ENCODE peak calls at places on chromosomes 2 and 18, in eight cellular contexts. One of them, this sample, is unnamed.

GRCh38 chr18:9055185-9055584 is 47.3 kb upstream of the NDUFV2 start:
- DNase-seq in AG08396: peak
- DNase-seq in HFFc6: peak
- DNase-seq in Caki2: peak
- DNase-seq in CD8-positive, alpha-beta memory T cell: no peak
- DNase-seq in progenitor cell of endocrine pancreas: no peak
- DNase-seq in right lobe of liver: no peak
- DNase-seq in left ventricle myocardium superior: no peak
- DNase-seq in this sample: peak

GRCh38 chr2:58063641-58064040 is 17.0 kb downstream of the VRK2 start:
- DNase-seq in AG08396: no peak
- DNase-seq in HFFc6: peak
- DNase-seq in Caki2: peak
- DNase-seq in CD8-positive, alpha-beta memory T cell: no peak
- DNase-seq in progenitor cell of endocrine pancreas: no peak
- DNase-seq in right lobe of liver: no peak
- DNase-seq in left ventricle myocardium superior: no peak
- DNase-seq in this sample: peak

GRCh38 chr2:224984641-224985040 is 57.6 kb downstream of the DOCK10 start:
- DNase-seq in AG08396: no peak
- DNase-seq in HFFc6: no peak
- DNase-seq in Caki2: no peak
- DNase-seq in CD8-positive, alpha-beta memory T cell: no peak
- DNase-seq in progenitor cell of endocrine pancreas: no peak
- DNase-seq in right lobe of liver: no peak
- DNase-seq in left ventricle myocardium superior: no peak
- DNase-seq in this sample: no peak

GRCh38 chr2:138902239-138902871 is 122.2 kb upstream of the NXPH2 start:
- DNase-seq in AG08396: no peak
- DNase-seq in HFFc6: no peak
- DNase-seq in Caki2: no peak
- DNase-seq in CD8-positive, alpha-beta memory T cell: no peak
- DNase-seq in progenitor cell of endocrine pancreas: no peak
- DNase-seq in right lobe of liver: no peak
- DNase-seq in left ventricle myocardium superior: no peak
- DNase-seq in this sample: no peak

GRCh38 chr18:58788470-58788869 is 76.2 kb upstream of the ZNF532 start:
- DNase-seq in AG08396: no peak
- DNase-seq in HFFc6: no peak
- DNase-seq in Caki2: no peak
- DNase-seq in CD8-positive, alpha-beta memory T cell: no peak
- DNase-seq in progenitor cell of endocrine pancreas: no peak
- DNase-seq in right lobe of liver: no peak
- DNase-seq in left ventricle myocardium superior: no peak
- DNase-seq in this sample: no peak

GRCh38 chr2:72927619-72928537 is 10.6 kb downstream of the EMX1 start:
- DNase-seq in AG08396: no peak
- DNase-seq in HFFc6: no peak
- DNase-seq in Caki2: no peak
- DNase-seq in CD8-positive, alpha-beta memory T cell: no peak
- DNase-seq in progenitor cell of endocrine pancreas: no peak
- DNase-seq in right lobe of liver: no peak
- DNase-seq in left ventricle myocardium superior: no peak
- DNase-seq in this sample: no peak

GRCh38 chr2:101152195-101153076 is 1.3 kb upstream of the TBC1D8 start:
- DNase-seq in AG08396: peak
- DNase-seq in HFFc6: peak
- DNase-seq in Caki2: peak
- DNase-seq in CD8-positive, alpha-beta memory T cell: peak
- DNase-seq in progenitor cell of endocrine pancreas: no peak
- DNase-seq in right lobe of liver: peak
- DNase-seq in left ventricle myocardium superior: peak
- DNase-seq in this sample: peak

GRCh38 chr2:10030311-10030736 is 13.0 kb upstream of the KLF11 start:
- DNase-seq in AG08396: no peak
- DNase-seq in HFFc6: no peak
- DNase-seq in Caki2: no peak
- DNase-seq in CD8-positive, alpha-beta memory T cell: no peak
- DNase-seq in progenitor cell of endocrine pancreas: no peak
- DNase-seq in right lobe of liver: no peak
- DNase-seq in left ventricle myocardium superior: peak
- DNase-seq in this sample: no peak

GRCh38 chr18:27400001-27400400 is 214.9 kb upstream of the CHST9 start:
- DNase-seq in AG08396: no peak
- DNase-seq in HFFc6: no peak
- DNase-seq in Caki2: no peak
- DNase-seq in CD8-positive, alpha-beta memory T cell: no peak
- DNase-seq in progenitor cell of endocrine pancreas: no peak
- DNase-seq in right lobe of liver: no peak
- DNase-seq in left ventricle myocardium superior: no peak
- DNase-seq in this sample: no peak

GRCh38 chr2:197258580-197258979 is 52.0 kb downstream of the ANKRD44 start:
- DNase-seq in AG08396: no peak
- DNase-seq in HFFc6: no peak
- DNase-seq in Caki2: no peak
- DNase-seq in CD8-positive, alpha-beta memory T cell: peak
- DNase-seq in progenitor cell of endocrine pancreas: no peak
- DNase-seq in right lobe of liver: no peak
- DNase-seq in left ventricle myocardium superior: no peak
- DNase-seq in this sample: no peak

GRCh38 chr2:3423492-3424170 is 44.1 kb downstream of the TRAPPC12 start:
- DNase-seq in AG08396: peak
- DNase-seq in HFFc6: peak
- DNase-seq in Caki2: peak
- DNase-seq in CD8-positive, alpha-beta memory T cell: peak
- DNase-seq in progenitor cell of endocrine pancreas: peak
- DNase-seq in right lobe of liver: peak
- DNase-seq in left ventricle myocardium superior: peak
- DNase-seq in this sample: peak

GRCh38 chr2:72999729-73000725 is 71.5 kb downstream of the SFXN5 start:
- DNase-seq in AG08396: peak
- DNase-seq in HFFc6: peak
- DNase-seq in Caki2: peak
- DNase-seq in CD8-positive, alpha-beta memory T cell: no peak
- DNase-seq in progenitor cell of endocrine pancreas: no peak
- DNase-seq in right lobe of liver: peak
- DNase-seq in left ventricle myocardium superior: no peak
- DNase-seq in this sample: no peak

GRCh38 chr2:122960727-122961641 is 1064.1 kb upstream of the CNTNAP5 start:
- DNase-seq in AG08396: no peak
- DNase-seq in HFFc6: no peak
- DNase-seq in Caki2: peak
- DNase-seq in CD8-positive, alpha-beta memory T cell: no peak
- DNase-seq in progenitor cell of endocrine pancreas: no peak
- DNase-seq in right lobe of liver: no peak
- DNase-seq in left ventricle myocardium superior: no peak
- DNase-seq in this sample: no peak

GRCh38 chr2:222298311-222299150 is at the start of gene PAX3:
- DNase-seq in AG08396: no peak
- DNase-seq in HFFc6: peak
- DNase-seq in Caki2: no peak
- DNase-seq in CD8-positive, alpha-beta memory T cell: no peak
- DNase-seq in progenitor cell of endocrine pancreas: no peak
- DNase-seq in right lobe of liver: no peak
- DNase-seq in left ventricle myocardium superior: no peak
- DNase-seq in this sample: peak

GRCh38 chr2:238202326-238203103 is 980 bp downstream of the ILKAP start:
- DNase-seq in AG08396: peak
- DNase-seq in HFFc6: no peak
- DNase-seq in Caki2: no peak
- DNase-seq in CD8-positive, alpha-beta memory T cell: no peak
- DNase-seq in progenitor cell of endocrine pancreas: no peak
- DNase-seq in right lobe of liver: no peak
- DNase-seq in left ventricle myocardium superior: no peak
- DNase-seq in this sample: peak

This sample was measured in AG08395.